ENCODE peak calls at places on chromosomes 5 and 9, in nine cellular contexts. T is HCT116; H is MCF 10A; O is cardiac fibroblast; V is Calu3; W is NCI-H1436; K is endothelial cell; F is non-pigmented ciliary epithelial cell; L is stimulated activated naive CD8-positive, alpha-beta T cell treated with anti-CD3 and anti-CD28 coated beads, Interleukin-15, Interleukin-2, amounts not matched to agents 100 U/mL and 50 U/mL, for 24 hours. Z is an unnamed sample.

GRCh38 chr5:142605649-142606048 is 80.2 kb downstream of the FGF1 start:
- DNase-seq in T (no peak), H (no peak), O (no peak), V (no peak), W (no peak), K (no peak), F (no peak), L (no peak), Z (no peak)

GRCh38 chr5:77343165-77343564 is 132.7 kb downstream of the PDE8B start:
- DNase-seq in T (no peak), H (no peak), O (no peak), V (no peak), W (no peak), K (no peak), F (no peak), L (no peak), Z (no peak)

GRCh38 chr9:110767559-110768063 is 99.0 kb downstream of the MUSK start:
- DNase-seq in T (no peak), H (no peak), O (peak), V (no peak), W (no peak), K (no peak), F (no peak), L (no peak), Z (no peak)

GRCh38 chr5:58925627-58926545 is 343.0 kb downstream of the RAB3C start:
- DNase-seq in T (no peak), H (peak), O (no peak), V (no peak), W (peak), K (no peak), F (no peak), L (no peak), Z (no peak)

GRCh38 chr5:39191216-39191615 is 28.1 kb downstream of the FYB1 start:
- DNase-seq in T (no peak), H (no peak), O (no peak), V (no peak), W (no peak), K (no peak), F (no peak), L (no peak), Z (no peak)

GRCh38 chr5:176317534-176318374 is 43.8 kb downstream of the KIAA1191 start:
- DNase-seq in T (no peak), H (no peak), O (no peak), V (no peak), W (no peak), K (no peak), F (no peak), L (no peak), Z (no peak)

GRCh38 chr5:59099270-59099994 is 516.6 kb downstream of the RAB3C start:
- DNase-seq in T (no peak), H (peak), O (peak), V (peak), W (no peak), K (no peak), F (peak), L (peak), Z (peak)

GRCh38 chr5:133142782-133143181 is 91.0 kb downstream of the HSPA4 start:
- DNase-seq in T (no peak), H (no peak), O (no peak), V (no peak), W (no peak), K (no peak), F (no peak), L (no peak), Z (no peak)

GRCh38 chr5:78537821-78538220 is 110.8 kb downstream of the LHFPL2 start:
- DNase-seq in T (no peak), H (peak), O (peak), V (peak), W (peak), K (no peak), F (no peak), L (no peak), Z (peak)

GRCh38 chr5:10481241-10481932 is 39.7 kb downstream of the ROPN1L start:
- DNase-seq in T (no peak), H (no peak), O (no peak), V (no peak), W (no peak), K (no peak), F (no peak), L (no peak), Z (no peak)

GRCh38 chr5:130652178-130652577 is 512.9 kb downstream of the HINT1 start:
- DNase-seq in T (peak), H (peak), O (peak), V (no peak), W (no peak), K (no peak), F (peak), L (no peak), Z (no peak)

Z was measured in NB4.